ENCODE peak calls at places on chromosomes 12 and 14, in seven cellular contexts. J is aorta; X is stimulated activated naive CD4-positive, alpha-beta T cell; M is foreskin fibroblast; E is sciatic nerve; N is COR-L47; K is epithelial cell of esophagus. O is an unnamed sample.
A peak's percentile ranks its signal among the peaks of the same experiment; 100 is the strongest.

GRCh38 chr14:58463147-58463546 is 35.6 kb downstream of the KIAA0586 start:
- DNase-seq in E (no peak), X (no peak), M (no peak), K (no peak), J (no peak), N (no peak), O (no peak)

GRCh38 chr14:89138846-89139245 is 278.2 kb downstream of the FOXN3 start:
- DNase-seq in X (no peak), M (no peak), J (no peak), K (no peak), E (no peak), N (no peak), O (no peak)

GRCh38 chr12:25958254-25959068 is at the start of gene RASSF8:
- DNase-seq in J (peak; percentile 90), K (peak; percentile 73), N (no peak), M (peak; percentile 94), E (peak; percentile 86), X (no peak), O (peak; percentile 86)

GRCh38 chr12:55736780-55737580 is 5.9 kb upstream of the GDF11 start:
- DNase-seq in J (peak; percentile 88), M (peak; percentile 90), K (peak; percentile 84), E (peak; percentile 79), N (peak; percentile 61), X (peak; percentile 26), O (no peak)

GRCh38 chr12:29316772-29317171 is 64.2 kb downstream of the ERGIC2 start:
- DNase-seq in J (no peak), X (no peak), M (peak; percentile 16), E (no peak), N (no peak), K (peak; percentile 13), O (peak; percentile 42)

GRCh38 chr12:104357431-104357952 is 54.0 kb downstream of the EID3 start:
- DNase-seq in K (no peak), X (no peak), E (no peak), J (no peak), M (peak; percentile 54), N (no peak), O (no peak)

GRCh38 chr14:92785601-92786426 is 8.3 kb upstream of the GOLGA5 start:
- DNase-seq in X (no peak), K (peak; percentile 85), M (peak; percentile 85), E (no peak), N (no peak), J (no peak), O (peak; percentile 31)

GRCh38 chr14:23573384-23573783 is 5.2 kb downstream of the JPH4 start:
- DNase-seq in J (no peak), E (no peak), K (no peak), M (no peak), X (no peak), N (peak; percentile 87), O (no peak)

GRCh38 chr14:24298892-24299254 is 707 bp downstream of the DHRS1 start:
- DNase-seq in N (no peak), J (no peak), K (peak; percentile 95), E (no peak), X (no peak), M (peak; percentile 90), O (peak; percentile 55)

GRCh38 chr12:3747976-3748619 is 4.8 kb downstream of the CRACR2A start:
- DNase-seq in N (peak; percentile 56), M (no peak), X (no peak), J (no peak), K (no peak), E (no peak), O (no peak)

GRCh38 chr12:121795029-121795977 is 1.8 kb upstream of the RHOF start:
- DNase-seq in E (peak; percentile 94), X (peak; percentile 84), J (peak; percentile 97), N (peak; percentile 54), K (peak; percentile 84), M (peak; percentile 93), O (no peak)

GRCh38 chr12:131192951-131193350 is 239.2 kb downstream of the ADGRD1 start:
- DNase-seq in E (no peak), K (no peak), M (no peak), X (no peak), J (peak; percentile 35), N (no peak), O (no peak)

GRCh38 chr12:119341988-119342387 is 7.5 kb downstream of the CCDC60 start:
- DNase-seq in M (no peak), E (no peak), K (no peak), X (no peak), J (no peak), N (no peak), O (no peak)

GRCh38 chr14:65255583-65256443 is 153.5 kb upstream of the MAX start:
- DNase-seq in K (peak; percentile 95), J (no peak), E (no peak), M (peak; percentile 27), X (no peak), N (peak; percentile 82), O (no peak)

GRCh38 chr12:71014180-71014785 is 93.7 kb upstream of the PTPRR start:
- DNase-seq in J (no peak), E (no peak), X (no peak), N (peak; percentile 58), M (peak; percentile 77), K (peak; percentile 64), O (no peak)

GRCh38 chr12:128138125-128138524 is 128.8 kb upstream of the TMEM132C start:
- DNase-seq in M (no peak), J (no peak), K (no peak), X (no peak), E (no peak), N (no peak), O (peak; percentile 10)

GRCh38 chr14:96905825-96906224 is 108.6 kb downstream of the VRK1 start:
- DNase-seq in J (no peak), E (no peak), M (no peak), N (no peak), K (peak; percentile 35), X (no peak), O (no peak)

GRCh38 chr14:67514650-67515385 is 18.3 kb upstream of the PLEKHH1 start:
- DNase-seq in N (peak; percentile 55), X (peak; percentile 56), K (peak; percentile 28), E (peak; percentile 65), J (peak; percentile 81), M (peak; percentile 64), O (no peak)

GRCh38 chr12:108664338-108665258 is 30.9 kb upstream of the SELPLG start:
- DNase-seq in M (peak; percentile 97), N (peak; percentile 66), K (peak; percentile 97), J (peak; percentile 83), E (peak; percentile 89), X (peak; percentile 35), O (peak; percentile 72)

GRCh38 chr14:68786491-68787234 is 6.2 kb downstream of the ZFP36L1 start:
- DNase-seq in J (no peak), E (no peak), M (peak; percentile 86), N (no peak), X (no peak), K (peak; percentile 88), O (no peak)

GRCh38 chr12:51631021-51631420 is 40.0 kb downstream of the SCN8A start:
- DNase-seq in J (no peak), X (no peak), K (no peak), N (no peak), M (no peak), E (no peak), O (no peak)

GRCh38 chr14:36524220-36524837 is 4.3 kb upstream of the NKX2-1 start:
- DNase-seq in M (no peak), E (no peak), N (no peak), X (no peak), J (no peak), K (no peak), O (no peak)

GRCh38 chr14:73168274-73168673 is 32.0 kb downstream of the PSEN1 start:
- DNase-seq in J (no peak), N (no peak), E (no peak), K (no peak), X (no peak), M (no peak), O (no peak)

GRCh38 chr12:94458882-94459772 is 540 bp downstream of the CEP83 start:
- DNase-seq in E (no peak), X (no peak), J (no peak), N (peak; percentile 39), K (peak; percentile 28), M (peak; percentile 59), O (no peak)

GRCh38 chr12:120758798-120759590 is 33.4 kb downstream of the ACADS start:
- DNase-seq in E (no peak), N (no peak), M (no peak), J (no peak), K (no peak), X (no peak), O (no peak)

GRCh38 chr14:105888784-105889665 is 362.6 kb downstream of the TMEM121 start:
- DNase-seq in X (no peak), E (peak; percentile 17), M (no peak), N (no peak), K (no peak), J (peak; percentile 62), O (no peak)

GRCh38 chr14:83467811-83468210 is 1934.2 kb upstream of the SEL1L start:
- DNase-seq in X (no peak), J (no peak), K (no peak), E (no peak), M (peak; percentile 54), N (no peak), O (no peak)

GRCh38 chr12:23941780-23942179 is 7.7 kb downstream of the SOX5 start:
- DNase-seq in K (no peak), M (no peak), J (no peak), N (no peak), E (no peak), X (no peak), O (no peak)

GRCh38 chr14:72544615-72545387 is 349.1 kb downstream of the DPF3 start:
- DNase-seq in M (no peak), K (no peak), J (no peak), N (no peak), E (no peak), X (no peak), O (no peak)

GRCh38 chr12:94994312-94994711 is 9.2 kb downstream of the NDUFA12 start:
- DNase-seq in E (no peak), K (peak; percentile 89), X (no peak), M (peak; percentile 57), J (no peak), N (no peak), O (peak; percentile 21)

GRCh38 chr12:5458229-5459050 is 26.5 kb downstream of the NTF3 start:
- DNase-seq in J (no peak), E (no peak), N (no peak), M (no peak), K (peak; percentile 19), X (no peak), O (no peak)

GRCh38 chr14:49464885-49465284 is 121.3 kb downstream of the RPS29 start:
- DNase-seq in M (peak; percentile 3), N (no peak), E (no peak), X (no peak), K (no peak), J (no peak), O (no peak)

GRCh38 chr12:89497005-89497404 is 27.6 kb downstream of the GALNT4 start:
- DNase-seq in E (no peak), J (no peak), N (no peak), K (no peak), X (no peak), M (peak; percentile 68), O (no peak)

GRCh38 chr14:55846852-55847471 is 267.0 kb downstream of the KTN1 start:
- DNase-seq in M (peak; percentile 78), E (no peak), J (no peak), X (no peak), N (no peak), K (peak; percentile 18), O (no peak)

GRCh38 chr12:89827592-89827991 is 119.0 kb upstream of the ATP2B1 start:
- DNase-seq in E (no peak), M (no peak), X (no peak), N (no peak), J (no peak), K (no peak), O (no peak)

GRCh38 chr12:73815072-73815660 is 722.5 kb upstream of the ATXN7L3B start:
- DNase-seq in N (no peak), X (no peak), K (no peak), M (no peak), J (no peak), E (no peak), O (no peak)

GRCh38 chr12:76455582-76456345 is 103.8 kb downstream of the OSBPL8 start:
- DNase-seq in J (no peak), E (no peak), X (no peak), K (peak; percentile 95), N (peak; percentile 58), M (peak; percentile 91), O (peak; percentile 12)

GRCh38 chr12:126430921-126431320 is 1365.7 kb downstream of the AACS start:
- DNase-seq in K (no peak), X (no peak), M (no peak), N (no peak), E (no peak), J (no peak), O (no peak)